ENCODE peak calls at places on chromosomes 13 and 19, in eight cellular contexts. D is iris pigment epithelial cell, F is progenitor cell of endocrine pancreas, E is EH, L is keratinocyte, H is mesenchymal stem cell, W is GM04504, Y is amygdala. X is an unnamed sample.

GRCh38 chr13:99926014-99926731 is 45.4 kb downstream of the ZIC5 start:
- DNase-seq in Y (no peak), H (no peak), L (no peak), F (no peak), D (peak; percentile 12), E (peak; percentile 21), W (no peak), X (no peak)

GRCh38 chr19:29714371-29714952 is 599 bp downstream of the C19orf12 start:
- DNase-seq in H (no peak), L (no peak), F (no peak), Y (no peak), E (no peak), D (no peak), W (no peak), X (no peak)

GRCh38 chr13:102267191-102267590 is 134.7 kb downstream of the FGF14 start:
- DNase-seq in W (no peak), F (no peak), Y (no peak), D (peak; percentile 20), L (no peak), H (no peak), E (no peak), X (no peak)

GRCh38 chr19:45693168-45693788 is 812 bp downstream of the QPCTL start:
- DNase-seq in L (no peak), W (no peak), F (peak; percentile 80), D (peak; percentile 63), E (peak; percentile 71), H (peak; percentile 85), Y (peak; percentile 13), X (peak; percentile 67)

GRCh38 chr13:112651750-112652511 is 37.9 kb upstream of the ATP11A start:
- DNase-seq in H (no peak), F (no peak), D (no peak), Y (no peak), E (no peak), W (no peak), L (no peak), X (no peak)

GRCh38 chr19:13441810-13442512 is 64.3 kb downstream of the CACNA1A start:
- DNase-seq in Y (no peak), F (peak; percentile 70), H (peak; percentile 8), D (peak; percentile 27), L (no peak), W (peak; percentile 14), E (peak; percentile 60), X (peak; percentile 52)

GRCh38 chr19:1355974-1356865 is 27.5 kb upstream of the NDUFS7 start:
- DNase-seq in L (no peak), Y (no peak), D (no peak), F (no peak), H (peak; percentile 30), E (peak; percentile 77), W (peak; percentile 62), X (no peak)

GRCh38 chr13:99124695-99125334 is 75.8 kb upstream of the UBAC2 start:
- DNase-seq in H (peak; percentile 64), Y (no peak), E (peak; percentile 58), W (peak; percentile 24), D (peak; percentile 79), L (no peak), F (no peak), X (peak; percentile 77)

GRCh38 chr19:52739576-52739975 is 4.7 kb upstream of the ZNF611 start:
- DNase-seq in L (no peak), Y (no peak), E (no peak), F (no peak), W (no peak), D (no peak), H (no peak), X (no peak)

GRCh38 chr19:10404888-10405808 is 1.8 kb upstream of the CDC37 start:
- DNase-seq in D (no peak), H (no peak), W (no peak), Y (no peak), L (no peak), F (no peak), E (peak; percentile 23), X (peak; percentile 27)

GRCh38 chr19:21751379-21751778 is 16.0 kb downstream of the ZNF100 start:
- DNase-seq in W (peak; percentile 9), F (no peak), D (peak; percentile 69), Y (no peak), H (peak; percentile 21), L (no peak), E (peak; percentile 73), X (no peak)

GRCh38 chr19:38900220-38900629 is 456 bp downstream of the NFKBIB start:
- DNase-seq in Y (no peak), D (no peak), H (no peak), W (no peak), L (no peak), F (no peak), E (no peak), X (no peak)

GRCh38 chr19:574658-575526 is 2.5 kb downstream of the BSG start:
- DNase-seq in Y (no peak), E (peak; percentile 46), D (peak; percentile 61), H (peak; percentile 56), L (no peak), W (no peak), F (no peak), X (peak; percentile 49)

GRCh38 chr13:80630685-80631121 is 289.8 kb upstream of the SPRY2 start:
- DNase-seq in D (peak; percentile 60), F (no peak), W (no peak), E (no peak), L (no peak), Y (no peak), H (peak; percentile 62), X (peak; percentile 11)

GRCh38 chr19:9075064-9075964 is 11.5 kb upstream of the OR1M1 start:
- DNase-seq in W (peak; percentile 18), H (peak; percentile 72), D (peak; percentile 98), E (peak; percentile 80), L (peak; percentile 76), Y (peak; percentile 45), F (no peak), X (peak; percentile 69)

GRCh38 chr13:46124967-46125933 is 20.4 kb upstream of the CPB2 start:
- DNase-seq in F (no peak), D (no peak), L (no peak), W (peak; percentile 11), H (peak; percentile 14), Y (no peak), E (peak; percentile 55), X (no peak)

GRCh38 chr19:35086455-35086854 is 29.2 kb upstream of the FXYD3 start:
- DNase-seq in W (no peak), F (no peak), D (no peak), H (no peak), E (no peak), Y (no peak), L (no peak), X (no peak)

GRCh38 chr13:40503966-40504591 is 162.4 kb downstream of the FOXO1 start:
- DNase-seq in L (peak; percentile 11), D (peak; percentile 84), W (no peak), H (peak; percentile 15), Y (no peak), F (no peak), E (peak; percentile 96), X (no peak)

GRCh38 chr13:35780613-35781012 is 304.1 kb upstream of the MAB21L1 start:
- DNase-seq in F (no peak), Y (no peak), H (no peak), W (no peak), L (no peak), D (no peak), E (no peak), X (no peak)

GRCh38 chr13:90403330-90404082 is 944.0 kb upstream of the MIR17HG start:
- DNase-seq in Y (no peak), W (no peak), H (no peak), F (no peak), D (no peak), E (no peak), L (no peak), X (no peak)

GRCh38 chr13:100130092-100130491 is 41.2 kb downstream of the PCCA start:
- DNase-seq in W (no peak), H (no peak), F (no peak), L (no peak), D (peak; percentile 26), Y (no peak), E (peak; percentile 31), X (no peak)

GRCh38 chr19:7547153-7547552 is 11.6 kb downstream of the PNPLA6 start:
- DNase-seq in D (no peak), Y (no peak), F (no peak), E (no peak), H (no peak), L (no peak), W (no peak), X (no peak)

GRCh38 chr19:12997967-12998940 is 3.0 kb downstream of the NFIX start:
- DNase-seq in D (no peak), E (no peak), F (no peak), L (no peak), Y (no peak), W (no peak), H (no peak), X (no peak)

GRCh38 chr13:76795701-76796695 is 90.2 kb downstream of the KCTD12 start:
- DNase-seq in L (no peak), Y (no peak), E (peak; percentile 10), H (peak; percentile 47), F (no peak), D (peak; percentile 56), W (no peak), X (no peak)

GRCh38 chr19:1249298-1249989 is 1.1 kb downstream of the MIDN start:
- DNase-seq in L (no peak), Y (peak; percentile 89), D (peak; percentile 95), W (peak; percentile 94), F (peak; percentile 90), E (peak; percentile 97), H (peak; percentile 93), X (peak; percentile 95)

GRCh38 chr19:50415661-50416033 is 3.1 kb upstream of the SPIB start:
- DNase-seq in W (no peak), L (no peak), Y (no peak), D (no peak), E (no peak), F (no peak), H (no peak), X (peak; percentile 90)

GRCh38 chr13:74987124-74987690 is 494.8 kb downstream of the TBC1D4 start:
- DNase-seq in H (no peak), E (no peak), F (no peak), D (no peak), Y (no peak), L (no peak), W (no peak), X (no peak)

GRCh38 chr19:8571006-8571411 is 6.2 kb downstream of the MYO1F start:
- DNase-seq in F (no peak), Y (no peak), E (peak; percentile 86), W (peak; percentile 42), H (peak; percentile 86), L (no peak), D (peak; percentile 88), X (peak; percentile 96)

GRCh38 chr13:51148223-51148951 is 37.3 kb upstream of the C13orf42 start:
- DNase-seq in D (no peak), Y (no peak), E (no peak), W (no peak), L (no peak), F (no peak), H (no peak), X (no peak)

GRCh38 chr13:111337206-111337605 is 16.8 kb downstream of the TEX29 start:
- DNase-seq in L (peak; percentile 2), F (no peak), Y (no peak), W (peak; percentile 76), E (peak; percentile 74), D (peak; percentile 65), H (peak; percentile 74), X (no peak)

GRCh38 chr13:23505007-23505406 is 65.2 kb upstream of the TNFRSF19 start:
- DNase-seq in Y (no peak), L (no peak), F (no peak), E (peak; percentile 79), W (no peak), D (peak; percentile 64), H (peak; percentile 30), X (no peak)

GRCh38 chr13:26921918-26922317 is 161.3 kb upstream of the GPR12 start:
- DNase-seq in F (no peak), E (no peak), L (no peak), W (no peak), D (no peak), Y (no peak), H (no peak), X (no peak)

GRCh38 chr19:6216996-6217751 is 62.6 kb downstream of the MLLT1 start:
- DNase-seq in W (no peak), E (no peak), D (peak; percentile 49), L (no peak), H (peak; percentile 96), Y (no peak), F (peak; percentile 68), X (no peak)

GRCh38 chr19:13707901-13708300 is 56.4 kb upstream of the MRI1 start:
- DNase-seq in F (no peak), L (no peak), Y (no peak), D (no peak), H (no peak), W (no peak), E (no peak), X (no peak)

X was measured in MV-4-11.